ENCODE peak calls at places on chromosomes 7 and 10, in five cellular contexts. W, U, A, E and Q are unnamed samples.

GRCh38 chr10:88064608-88065383 is 201.4 kb downstream of the PTEN start:
- DNase-seq in W (no peak), E (no peak), A (no peak), U (no peak), Q (no peak)

GRCh38 chr7:94632338-94633024 is 23.5 kb downstream of the SGCE start:
- DNase-seq in A (no peak), U (peak; percentile 28), W (no peak), E (no peak), Q (no peak)

GRCh38 chr10:132889556-132889955 is 52.8 kb downstream of the CFAP46 start:
- DNase-seq in U (no peak), W (no peak), E (no peak), A (no peak), Q (no peak)

GRCh38 chr10:2439983-2440382 is 627.4 kb upstream of the PFKP start:
- DNase-seq in U (no peak), A (no peak), E (no peak), W (no peak), Q (no peak)

GRCh38 chr10:101693701-101694055 is 1.3 kb downstream of the FBXW4 start:
- DNase-seq in U (peak; percentile 58), A (no peak), E (peak; percentile 38), W (no peak), Q (no peak)

GRCh38 chr10:61836888-61837747 is 64.4 kb upstream of the ARID5B start:
- DNase-seq in U (peak; percentile 32), E (no peak), W (no peak), A (no peak), Q (no peak)

GRCh38 chr10:48448796-48449195 is 142.3 kb downstream of the MAPK8 start:
- DNase-seq in A (no peak), U (no peak), E (peak; percentile 8), W (no peak), Q (no peak)

GRCh38 chr7:69078997-69079769 is 519.1 kb upstream of the AUTS2 start:
- DNase-seq in U (no peak), A (no peak), W (peak; percentile 36), E (no peak), Q (no peak)

GRCh38 chr10:11793762-11794479 is 29.2 kb upstream of the PROSER2 start:
- DNase-seq in U (peak; percentile 72), W (no peak), E (no peak), A (no peak), Q (no peak)

GRCh38 chr10:71878327-71879034 is 27.4 kb upstream of the PSAP start:
- DNase-seq in W (no peak), E (no peak), A (no peak), U (no peak), Q (no peak)

GRCh38 chr7:87948371-87948770 is 14.3 kb downstream of the ADAM22 start:
- DNase-seq in A (no peak), E (no peak), W (no peak), U (no peak), Q (no peak)

GRCh38 chr10:4450169-4450568 is 375.8 kb upstream of the AKR1E2 start:
- DNase-seq in A (no peak), E (no peak), W (no peak), U (no peak), Q (no peak)

GRCh38 chr7:29854257-29854938 is 48.1 kb downstream of the WIPF3 start:
- DNase-seq in A (no peak), W (no peak), U (no peak), E (no peak), Q (no peak)

GRCh38 chr10:13695588-13695987 is 108.8 kb downstream of the PRPF18 start:
- DNase-seq in U (no peak), A (no peak), W (no peak), E (no peak), Q (no peak)

GRCh38 chr10:28481968-28482367 is 51.0 kb upstream of the WAC start:
- DNase-seq in A (no peak), E (no peak), W (no peak), U (no peak), Q (no peak)

GRCh38 chr10:37682617-37683016 is 174.8 kb downstream of the ZNF248 start:
- DNase-seq in E (no peak), U (no peak), W (no peak), A (no peak), Q (no peak)

GRCh38 chr7:43041724-43042123 is 70.7 kb upstream of the HECW1 start:
- DNase-seq in E (no peak), U (no peak), W (no peak), A (no peak), Q (no peak)

GRCh38 chr10:7389346-7389745 is 21.5 kb downstream of the SFMBT2 start:
- DNase-seq in A (no peak), W (no peak), U (no peak), E (no peak), Q (no peak)

GRCh38 chr7:77455334-77455733 is 39.2 kb upstream of the GSAP start:
- DNase-seq in U (no peak), E (no peak), W (no peak), A (no peak), Q (no peak)

GRCh38 chr10:48277093-48277492 is 2.6 kb upstream of the FRMPD2 start:
- DNase-seq in E (no peak), U (no peak), A (no peak), W (no peak), Q (no peak)

GRCh38 chr10:93458821-93459257 is 23.3 kb downstream of the MYOF start:
- DNase-seq in E (no peak), W (peak; percentile 73), A (no peak), U (peak; percentile 93), Q (no peak)

GRCh38 chr10:1047937-1048336 is 982 bp downstream of the IDI1 start:
- DNase-seq in E (peak; percentile 39), W (no peak), A (no peak), U (no peak), Q (no peak)

GRCh38 chr10:116418394-116418793 is 9.3 kb upstream of the PNLIPRP3 start:
- DNase-seq in W (no peak), E (peak; percentile 54), A (no peak), U (no peak), Q (no peak)

GRCh38 chr10:71515531-71516172 is 118.9 kb downstream of the CDH23 start:
- DNase-seq in E (no peak), W (no peak), U (no peak), A (no peak), Q (no peak)

GRCh38 chr7:80675090-80675489 is 36.6 kb downstream of the CD36 start:
- DNase-seq in U (no peak), W (no peak), A (no peak), E (no peak), Q (no peak)

GRCh38 chr7:46355331-46355730 is 434.3 kb upstream of the IGFBP3 start:
- DNase-seq in W (no peak), A (no peak), U (no peak), E (no peak), Q (no peak)

GRCh38 chr7:155258233-155258575 is 39.5 kb upstream of the INSIG1 start:
- DNase-seq in E (no peak), A (no peak), U (no peak), W (no peak), Q (no peak)

GRCh38 chr10:20999713-21000112 is 102.6 kb upstream of the NEBL start:
- DNase-seq in U (no peak), W (no peak), E (no peak), A (no peak), Q (no peak)

GRCh38 chr7:101133621-101134398 is 6.9 kb downstream of the SERPINE1 start:
- DNase-seq in A (no peak), U (no peak), W (no peak), E (no peak), Q (no peak)

GRCh38 chr10:7563770-7564169 is 103.0 kb downstream of the ITIH5 start:
- DNase-seq in E (no peak), U (no peak), W (peak; percentile 48), A (no peak), Q (no peak)

GRCh38 chr7:51666751-51667150 is 350.1 kb upstream of the COBL start:
- DNase-seq in A (no peak), W (no peak), U (no peak), E (no peak), Q (no peak)

GRCh38 chr10:31318382-31318853 is 598 bp upstream of the ZEB1 start:
- DNase-seq in A (peak; percentile 37), U (peak; percentile 81), W (peak; percentile 68), E (no peak), Q (peak; percentile 45)

GRCh38 chr10:77641788-77642397 is 4.3 kb upstream of the KCNMA1 start:
- DNase-seq in E (peak; percentile 71), U (peak; percentile 72), W (no peak), A (peak; percentile 34), Q (peak; percentile 22)

GRCh38 chr7:542131-542934 is 22.7 kb upstream of the PDGFA start:
- DNase-seq in W (no peak), E (no peak), U (no peak), A (no peak), Q (no peak)